ENCODE peak calls at places on chromosomes 3 and 15, in four cellular contexts. M is heart right ventricle, C is neural progenitor cell, S is astrocyte of the spinal cord. U is an unnamed sample.

GRCh38 chr3:175159202-175159601 is 300.1 kb downstream of the NAALADL2 start:
- DNase-seq in M (no peak), C (no peak), S (no peak), U (no peak)

GRCh38 chr3:127814325-127814781 is 8.0 kb downstream of the MGLL start:
- DNase-seq in S (no peak), C (no peak), M (no peak), U (no peak)

GRCh38 chr15:101438482-101439284 is 50.8 kb downstream of the PCSK6 start:
- DNase-seq in M (no peak), C (no peak), S (no peak), U (no peak)

GRCh38 chr15:28114114-28114455 is 15.0 kb upstream of the OCA2 start:
- DNase-seq in S (no peak), M (no peak), C (no peak), U (no peak)

GRCh38 chr15:73936181-73936580 is 9.9 kb downstream of the LOXL1 start:
- DNase-seq in S (peak), C (peak), M (no peak), U (no peak)

GRCh38 chr3:162777118-162777517 is 1280.5 kb downstream of the OTOL1 start:
- DNase-seq in C (no peak), M (no peak), S (no peak), U (no peak)

GRCh38 chr3:185958626-185959025 is 20.8 kb upstream of the TRA2B start:
- DNase-seq in S (no peak), M (no peak), C (no peak), U (no peak)

GRCh38 chr3:49807427-49808114 is 4.5 kb downstream of the INKA1 start:
- DNase-seq in C (no peak), M (no peak), S (no peak), U (no peak)

GRCh38 chr3:64238971-64239667 is 13.9 kb upstream of the PRICKLE2 start:
- DNase-seq in M (peak), C (peak), S (peak), U (peak)

GRCh38 chr3:132342183-132342582 is 25.0 kb downstream of the ACP3 start:
- DNase-seq in C (peak), M (no peak), S (no peak), U (no peak)

GRCh38 chr3:99789322-99789721 is 28.3 kb upstream of the CMSS1 start:
- DNase-seq in M (no peak), C (peak), S (peak), U (peak)

DNA sequence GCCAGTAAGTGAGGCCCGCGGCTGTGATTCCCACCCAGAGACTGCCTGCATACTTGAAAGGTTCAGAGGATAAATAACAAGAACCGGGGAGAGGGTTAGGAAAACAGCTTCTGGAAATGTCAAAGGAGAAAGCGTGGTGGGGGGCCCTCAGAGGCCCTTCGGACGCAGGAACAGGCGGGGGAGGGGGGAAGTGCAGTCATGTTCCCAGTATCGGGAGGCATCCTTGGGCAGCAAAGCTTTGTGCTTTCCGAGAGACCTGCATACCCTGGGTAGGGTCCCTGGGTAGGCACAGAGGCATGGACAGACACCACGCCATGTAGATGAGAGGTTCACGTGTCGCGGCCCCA is 21.4 kb downstream of the EPHB3 start:
- DNase-seq in C (peak), M (no peak), S (no peak), U (no peak)
- H3K4me3 ChIP-seq in C (peak), M (peak), S (peak), U (peak)

GRCh38 chr3:71930056-71930991 is 145.4 kb upstream of the PROK2 start:
- DNase-seq in C (peak), S (peak), M (no peak), U (no peak)
- TF ChIP-seq CTCF in C (peak), S (peak), M (peak), U (peak)

DNA sequence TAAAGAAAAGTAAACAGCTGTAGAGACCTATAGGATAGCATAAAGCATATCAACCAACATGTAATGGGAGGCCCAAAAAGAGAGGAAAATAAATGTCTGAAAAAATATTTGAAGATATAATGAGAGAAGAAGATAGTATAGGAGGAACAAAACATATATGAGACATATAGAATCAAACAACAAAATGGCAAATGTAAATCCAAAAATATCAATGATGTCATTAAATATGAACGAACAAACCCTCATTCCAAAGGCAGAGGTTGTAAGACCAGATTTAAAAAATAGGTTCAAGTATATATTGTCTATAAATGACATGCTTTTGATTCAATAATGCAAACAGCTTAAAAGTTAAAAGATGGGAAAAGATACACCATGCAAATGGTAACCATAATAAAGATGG is 470.4 kb downstream of the AGBL1 start:
- DNase-seq in C (no peak), S (no peak), M (no peak), U (no peak)
- H3K4me3 ChIP-seq in C (no peak), S (no peak), M (no peak), U (no peak)

GRCh38 chr3:134311693-134312071 is 61.0 kb upstream of the RYK start:
- DNase-seq in S (no peak), M (no peak), C (no peak), U (no peak)

GRCh38 chr3:134312072-134312872 is 61.6 kb upstream of the RYK start:
- DNase-seq in C (peak), S (peak), M (no peak), U (no peak)

GRCh38 chr3:134313839-134314587 is 60.2 kb downstream of the AMOTL2 start:
- DNase-seq in S (no peak), M (no peak), C (no peak), U (no peak)

GRCh38 chr3:134314588-134315285 is 59.5 kb downstream of the AMOTL2 start:
- DNase-seq in S (no peak), C (no peak), M (no peak), U (no peak)

GRCh38 chr3:134312873-134313838 is 61.1 kb downstream of the AMOTL2 start:
- DNase-seq in C (peak), S (peak), M (peak), U (no peak)
- TF ChIP-seq CTCF in C (peak), S (peak), M (peak), U (peak)

GRCh38 chr3:151460774-151461450 is at the start of gene IGSF10:
- DNase-seq in C (peak), S (no peak), M (peak), U (no peak)
- H3K4me3 ChIP-seq in C (peak), S (peak), M (peak), U (peak)

GRCh38 chr15:91849749-91850161 is 3.8 kb upstream of the SLCO3A1 start:
- DNase-seq in S (peak), C (peak), M (no peak), U (peak)
- TF ChIP-seq CTCF in S (peak), C (peak), M (peak), U (peak)

DNA sequence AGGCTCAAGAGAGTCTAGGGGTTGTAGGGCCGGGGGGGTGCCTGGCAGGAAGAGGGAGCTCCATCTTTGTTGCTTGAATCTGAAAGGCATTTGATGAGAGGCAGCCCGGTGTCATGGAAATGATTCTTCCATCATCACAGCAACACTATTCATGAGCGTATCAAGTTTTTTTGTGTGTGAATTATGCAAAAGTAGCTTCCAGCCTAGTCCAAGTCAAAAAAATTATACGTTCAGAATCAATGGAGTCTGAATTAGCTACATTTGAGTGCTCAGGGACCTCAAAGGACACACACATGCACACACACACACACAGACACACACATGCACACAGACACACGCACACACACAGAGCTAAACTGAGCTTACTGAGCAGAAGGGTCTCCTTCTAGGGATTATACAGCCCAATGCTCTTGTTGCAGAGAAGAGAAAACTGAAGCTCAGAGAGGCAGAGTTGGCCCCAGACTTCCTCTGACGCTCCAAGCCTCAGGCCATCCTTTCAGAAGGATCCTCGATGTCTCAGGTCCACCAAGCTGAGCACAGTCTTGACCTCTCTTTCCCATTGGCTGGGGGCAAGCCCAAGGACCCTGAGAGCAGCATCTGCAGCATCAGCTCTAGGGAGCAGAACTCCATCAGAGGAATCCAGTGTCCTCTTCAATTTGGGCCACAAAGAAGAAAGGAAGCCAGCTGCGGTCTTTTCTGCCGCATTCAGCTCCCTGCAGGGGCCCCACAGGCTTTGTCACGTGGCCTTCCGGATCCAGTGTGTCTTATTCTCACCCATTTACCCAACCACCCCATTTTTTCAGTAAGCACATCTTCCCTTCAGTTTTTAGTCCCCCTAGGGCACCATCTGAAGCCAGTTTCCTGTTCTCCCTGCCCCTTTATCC is 228.0 kb downstream of the UACA start:
- DNase-seq in M (no peak), S (no peak), C (no peak), U (no peak)
- H3K4me3 ChIP-seq in M (no peak), S (no peak), C (no peak), U (no peak)

DNA sequence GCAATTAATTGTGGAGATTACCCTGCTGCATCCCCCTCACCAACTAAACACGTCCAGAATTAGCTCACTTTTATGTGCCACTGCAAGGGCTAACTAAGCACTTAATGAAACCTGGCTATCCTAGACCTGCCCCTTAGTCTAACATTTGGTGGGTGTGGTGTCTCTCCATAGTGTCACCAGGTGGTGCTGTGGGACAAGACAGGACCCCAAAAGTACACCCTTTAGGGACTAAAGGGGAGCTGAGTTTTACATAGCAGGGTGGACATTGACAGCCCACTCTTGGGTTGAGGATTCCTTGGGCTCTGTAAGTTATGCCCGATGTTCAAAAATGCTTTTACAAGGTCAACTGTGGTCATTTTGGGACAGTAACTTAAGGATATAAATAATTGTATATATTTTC is 5.7 kb downstream of the DUT start:
- DNase-seq in M (no peak), C (peak), S (no peak), U (no peak)
- TF ChIP-seq CTCF in M (peak), C (peak), S (peak), U (peak)